ENCODE peak calls at places on chromosomes 1 and 21, in four cellular contexts. One of them, this sample, is unnamed.
A peak's percentile ranks its signal among the peaks of the same experiment; 100 is the strongest.

GRCh38 chr1:167409183-167409582 is 109.1 kb downstream of the CD247 start:
- DNase-seq in H9: no peak
- DNase-seq in mesendoderm: peak; percentile 66
- DNase-seq in IMR-90: no peak
- DNase-seq in this sample: no peak

GRCh38 chr1:247337250-247337746 is 5.6 kb upstream of the ZNF496 start:
- DNase-seq in H9: no peak
- DNase-seq in IMR-90: peak; percentile 28
- DNase-seq in mesendoderm: no peak
- DNase-seq in this sample: no peak

GRCh38 chr1:201740086-201740541 is 88.8 kb upstream of the IPO9 start:
- DNase-seq in IMR-90: no peak
- DNase-seq in H9: peak; percentile 56
- DNase-seq in mesendoderm: peak; percentile 72
- DNase-seq in this sample: no peak

GRCh38 chr1:197249324-197249723 is 18.7 kb upstream of the CRB1 start:
- DNase-seq in H9: no peak
- DNase-seq in IMR-90: no peak
- DNase-seq in mesendoderm: no peak
- DNase-seq in this sample: no peak

GRCh38 chr1:214552174-214552608 is 789 bp upstream of the PTPN14 start:
- DNase-seq in IMR-90: peak; percentile 64
- DNase-seq in mesendoderm: peak; percentile 98
- DNase-seq in H9: peak; percentile 87
- DNase-seq in this sample: peak; percentile 47

GRCh38 chr1:43440358-43440757 is 13.4 kb downstream of the HYI start:
- DNase-seq in mesendoderm: no peak
- DNase-seq in IMR-90: no peak
- DNase-seq in H9: peak; percentile 9
- DNase-seq in this sample: no peak

GRCh38 chr21:25639922-25640670 is 1.0 kb downstream of the JAM2 start:
- DNase-seq in mesendoderm: peak; percentile 41
- DNase-seq in H9: peak; percentile 58
- DNase-seq in IMR-90: no peak
- DNase-seq in this sample: peak; percentile 30

GRCh38 chr1:245652660-245653427 is 498.1 kb downstream of the KIF26B start:
- DNase-seq in mesendoderm: no peak
- DNase-seq in H9: no peak
- DNase-seq in IMR-90: no peak
- DNase-seq in this sample: no peak

GRCh38 chr1:116762781-116763115 is 8.5 kb downstream of the CD2 start:
- DNase-seq in H9: no peak
- DNase-seq in IMR-90: no peak
- DNase-seq in mesendoderm: no peak
- DNase-seq in this sample: no peak

GRCh38 chr1:222043444-222044292 is 301.8 kb upstream of the DUSP10 start:
- DNase-seq in IMR-90: peak; percentile 98
- DNase-seq in mesendoderm: no peak
- DNase-seq in H9: no peak
- DNase-seq in this sample: no peak

GRCh38 chr1:70038025-70038424 is 167.4 kb downstream of the LRRC40 start:
- DNase-seq in IMR-90: no peak
- DNase-seq in H9: peak; percentile 45
- DNase-seq in mesendoderm: peak; percentile 57
- DNase-seq in this sample: no peak

GRCh38 chr1:117113199-117113598 is 8.3 kb downstream of the TRIM45 start:
- DNase-seq in IMR-90: no peak
- DNase-seq in mesendoderm: no peak
- DNase-seq in H9: no peak
- DNase-seq in this sample: no peak

GRCh38 chr1:160093624-160094290 is 4.7 kb downstream of the IGSF8 start:
- DNase-seq in IMR-90: no peak
- DNase-seq in mesendoderm: no peak
- DNase-seq in H9: no peak
- DNase-seq in this sample: no peak

GRCh38 chr1:44336668-44337067 is 18.4 kb downstream of the ERI3 start:
- DNase-seq in H9: no peak
- DNase-seq in IMR-90: no peak
- DNase-seq in mesendoderm: no peak
- DNase-seq in this sample: no peak

GRCh38 chr1:79899914-79900313 is 893.4 kb upstream of the ADGRL4 start:
- DNase-seq in mesendoderm: no peak
- DNase-seq in IMR-90: peak; percentile 100
- DNase-seq in H9: no peak
- DNase-seq in this sample: no peak

GRCh38 chr1:11339346-11340247 is 66.6 kb downstream of the UBIAD1 start:
- DNase-seq in H9: peak; percentile 52
- DNase-seq in IMR-90: no peak
- DNase-seq in mesendoderm: no peak
- DNase-seq in this sample: peak; percentile 26

GRCh38 chr1:235946570-235946981 is 79.9 kb upstream of the LYST start:
- DNase-seq in H9: no peak
- DNase-seq in IMR-90: peak; percentile 90
- DNase-seq in mesendoderm: no peak
- DNase-seq in this sample: no peak

DNA sequence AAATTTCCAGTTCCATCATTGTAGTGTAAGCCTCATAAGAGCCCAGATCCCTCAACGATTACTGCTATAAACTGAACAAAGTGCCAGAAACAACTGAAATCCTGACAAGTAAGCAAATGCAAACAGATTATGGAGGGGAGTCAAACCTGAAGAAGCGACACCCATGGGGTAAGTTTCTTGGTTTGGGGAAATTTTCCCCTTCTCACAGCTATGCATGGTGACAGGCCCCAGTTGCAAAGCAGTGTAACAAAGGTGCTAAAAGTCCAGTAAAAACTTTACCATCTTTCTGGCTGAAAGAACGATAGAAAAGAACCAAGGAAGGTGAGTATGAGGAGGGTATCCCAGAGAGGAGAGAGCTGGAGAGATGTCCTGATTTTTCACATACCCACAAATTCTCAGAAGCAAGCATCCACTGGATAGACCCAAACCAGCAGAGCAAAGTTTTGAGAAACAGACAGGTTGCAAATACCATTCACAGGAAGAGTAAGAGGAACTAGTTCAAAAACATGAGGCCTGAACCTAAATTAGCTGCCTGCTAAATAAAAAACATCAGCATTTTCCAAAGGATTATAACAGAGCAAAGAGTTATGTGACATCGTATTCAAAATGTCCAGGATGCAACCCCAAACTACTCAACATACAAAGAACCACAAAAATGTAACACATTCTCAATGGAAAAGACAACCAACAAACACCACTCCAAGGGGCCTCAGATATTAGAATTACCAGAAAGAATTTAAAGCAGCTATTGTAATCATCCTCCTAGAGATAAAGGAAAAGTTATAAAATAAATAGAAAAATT is 14.5 kb downstream of the SCYL3 start:
- DNase-seq in IMR-90: no peak
- DNase-seq in mesendoderm: peak; percentile 25
- DNase-seq in H9: no peak
- DNase-seq in this sample: no peak
- H4K8ac ChIP-seq in IMR-90: no peak overlapping the region
- H4K8ac ChIP-seq in mesendoderm: no peak overlapping the region
- H4K8ac ChIP-seq in H9: no peak overlapping the region
- H4K8ac ChIP-seq in this sample: no peak overlapping the region

GRCh38 chr21:31265293-31265692 is 78.8 kb downstream of the TIAM1 start:
- DNase-seq in H9: no peak
- DNase-seq in IMR-90: no peak
- DNase-seq in mesendoderm: no peak
- DNase-seq in this sample: no peak

GRCh38 chr21:31264574-31264973 is 79.5 kb downstream of the TIAM1 start:
- DNase-seq in H9: no peak
- DNase-seq in mesendoderm: no peak
- DNase-seq in IMR-90: no peak
- DNase-seq in this sample: no peak

GRCh38 chr21:31268090-31268489 is 76.0 kb downstream of the TIAM1 start:
- DNase-seq in IMR-90: no peak
- DNase-seq in H9: no peak
- DNase-seq in mesendoderm: no peak
- DNase-seq in this sample: no peak

GRCh38 chr21:31266241-31266640 is 77.8 kb downstream of the TIAM1 start:
- DNase-seq in mesendoderm: no peak
- DNase-seq in IMR-90: no peak
- DNase-seq in H9: no peak
- DNase-seq in this sample: no peak

DNA sequence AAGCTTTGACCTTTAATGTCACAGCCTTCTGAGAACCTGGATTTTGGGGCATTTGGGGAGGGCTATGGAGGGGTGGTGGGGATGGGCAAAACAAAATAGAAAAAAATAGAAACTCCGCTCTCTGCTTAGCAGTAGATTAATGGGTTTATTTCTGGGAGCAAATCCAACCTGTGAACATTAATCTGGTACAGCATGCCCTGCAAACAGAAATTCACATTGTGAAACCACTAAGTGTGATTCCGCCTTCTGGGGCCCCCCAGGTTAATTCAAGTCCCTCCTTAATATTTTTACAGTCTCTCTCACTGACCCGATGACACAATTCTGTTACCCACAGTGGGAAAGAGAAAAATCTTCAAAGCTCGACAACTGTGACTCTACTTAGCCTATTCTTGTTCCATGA is 76.4 kb downstream of the TIAM1 start:
- DNase-seq in IMR-90: no peak
- DNase-seq in mesendoderm: no peak
- DNase-seq in H9: no peak
- DNase-seq in this sample: no peak
- H3K4ac ChIP-seq in IMR-90: no peak overlapping the region
- H3K4ac ChIP-seq in mesendoderm: no peak overlapping the region
- H3K4ac ChIP-seq in H9: no peak overlapping the region
- H3K4ac ChIP-seq in this sample: no peak overlapping the region

GRCh38 chr1:2555634-2556276 is 416 bp upstream of the TNFRSF14 start:
- DNase-seq in H9: no peak
- DNase-seq in IMR-90: no peak
- DNase-seq in mesendoderm: no peak
- DNase-seq in this sample: no peak
- H4K8ac ChIP-seq in H9: no peak overlapping the region
- H4K8ac ChIP-seq in IMR-90: peak overlapping the region; percentile 88
- H4K8ac ChIP-seq in mesendoderm: no peak overlapping the region
- H4K8ac ChIP-seq in this sample: peak overlapping the region; percentile 3

GRCh38 chr1:115717541-115717940 is 51.0 kb downstream of the CASQ2 start:
- DNase-seq in H9: peak; percentile 69
- DNase-seq in mesendoderm: peak; percentile 74
- DNase-seq in IMR-90: peak; percentile 15
- DNase-seq in this sample: no peak
- H3K4ac ChIP-seq in H9: no peak overlapping the region
- H3K4ac ChIP-seq in mesendoderm: no peak overlapping the region
- H3K4ac ChIP-seq in IMR-90: no peak overlapping the region
- H3K4ac ChIP-seq in this sample: no peak overlapping the region

DNA sequence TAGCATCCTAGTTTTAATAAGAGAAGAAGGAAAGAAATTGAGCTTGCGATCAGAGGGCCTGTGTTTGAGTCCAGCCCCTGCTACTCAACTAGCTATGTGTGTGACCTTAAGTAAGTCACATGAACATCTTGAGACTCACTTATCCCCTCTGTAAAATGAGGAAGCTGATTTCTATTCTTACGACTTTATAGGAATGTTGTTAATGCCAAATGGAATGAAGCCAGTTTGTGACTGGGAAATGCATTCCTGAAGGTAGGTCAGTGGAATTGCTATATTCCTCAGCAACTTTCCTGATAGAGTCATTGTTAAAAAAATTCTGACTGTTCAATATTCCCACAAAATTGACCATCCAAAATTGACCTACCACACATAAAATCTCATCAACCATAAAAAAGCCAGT is 14.9 kb downstream of the FASLG start:
- DNase-seq in IMR-90: peak; percentile 35
- DNase-seq in H9: no peak
- DNase-seq in mesendoderm: peak; percentile 26
- DNase-seq in this sample: no peak
- H4K8ac ChIP-seq in IMR-90: no peak overlapping the region
- H4K8ac ChIP-seq in H9: no peak overlapping the region
- H4K8ac ChIP-seq in mesendoderm: no peak overlapping the region
- H4K8ac ChIP-seq in this sample: no peak overlapping the region

GRCh38 chr1:16028237-16029002 is 6.6 kb downstream of the CLCNKA start:
- DNase-seq in mesendoderm: no peak
- DNase-seq in H9: no peak
- DNase-seq in IMR-90: no peak
- DNase-seq in this sample: no peak

GRCh38 chr1:16029288-16029687 is 7.5 kb downstream of the CLCNKA start:
- DNase-seq in IMR-90: no peak
- DNase-seq in mesendoderm: no peak
- DNase-seq in H9: no peak
- DNase-seq in this sample: no peak

GRCh38 chr1:16022393-16022792 is 557 bp downstream of the CLCNKA start:
- DNase-seq in mesendoderm: no peak
- DNase-seq in H9: no peak
- DNase-seq in IMR-90: no peak
- DNase-seq in this sample: no peak

GRCh38 chr1:16023050-16023653 is 1.3 kb downstream of the CLCNKA start:
- DNase-seq in mesendoderm: no peak
- DNase-seq in IMR-90: no peak
- DNase-seq in H9: no peak
- DNase-seq in this sample: no peak

DNA sequence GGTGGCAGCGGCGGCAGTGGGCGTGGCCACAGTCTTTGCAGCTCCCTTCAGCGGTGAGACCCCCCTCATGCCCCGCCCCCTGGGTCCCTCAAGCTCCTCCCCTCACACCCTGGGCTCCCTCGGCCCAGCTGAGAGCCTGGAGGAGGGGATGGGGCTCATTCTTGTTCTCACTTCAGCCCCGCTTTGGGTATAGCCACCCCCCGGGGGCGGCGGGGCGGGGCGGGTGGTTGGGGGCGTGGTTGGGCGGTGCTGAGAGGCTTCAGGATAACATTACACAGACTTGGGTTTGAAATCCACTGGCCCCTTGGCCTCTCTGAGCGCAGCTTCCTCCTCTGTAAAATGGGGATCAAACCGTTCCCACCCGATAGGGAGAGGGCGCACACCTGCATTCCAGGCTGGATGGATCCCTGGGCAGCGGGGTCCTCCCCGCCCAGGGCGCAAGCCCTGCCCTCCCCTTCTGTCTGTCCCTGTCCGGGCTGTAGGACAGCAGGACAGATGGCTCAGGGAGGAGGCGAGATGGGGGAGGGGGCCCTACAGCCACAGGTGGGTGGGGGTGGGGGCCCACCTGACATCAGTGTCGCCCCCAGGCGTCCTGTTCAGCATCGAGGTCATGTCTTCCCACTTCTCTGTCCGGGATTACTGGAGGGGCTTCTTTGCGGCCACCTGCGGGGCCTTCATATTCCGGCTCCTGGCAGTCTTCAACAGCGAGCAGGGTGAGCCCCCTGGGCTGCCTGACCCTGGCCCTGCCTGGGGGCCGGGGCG is 5.1 kb downstream of the CLCNKA start:
- DNase-seq in mesendoderm: peak; percentile 95
- DNase-seq in IMR-90: no peak
- DNase-seq in H9: peak; percentile 98
- DNase-seq in this sample: peak; percentile 87
- H3K4ac ChIP-seq in mesendoderm: no peak overlapping the region
- H3K4ac ChIP-seq in IMR-90: no peak overlapping the region
- H3K4ac ChIP-seq in H9: no peak overlapping the region
- H3K4ac ChIP-seq in this sample: no peak overlapping the region

GRCh38 chr1:31977361-31978131 is 36.1 kb upstream of the KHDRBS1 start:
- DNase-seq in H9: peak; percentile 85
- DNase-seq in mesendoderm: peak; percentile 95
- DNase-seq in IMR-90: peak; percentile 47
- DNase-seq in this sample: no peak
- H4K8ac ChIP-seq in H9: no peak overlapping the region
- H4K8ac ChIP-seq in mesendoderm: no peak overlapping the region
- H4K8ac ChIP-seq in IMR-90: peak overlapping the region; percentile 14
- H4K8ac ChIP-seq in this sample: no peak overlapping the region